ENCODE peak calls at places on chromosomes 7 and 10, in six cellular contexts. One of them, this sample, is unnamed.

GRCh38 chr10:72320676-72321247 is 34.0 kb downstream of the DNAJB12 start:
- DNase-seq in psoas muscle: peak
- DNase-seq in GM06990: peak
- DNase-seq in neural progenitor cell: peak
- DNase-seq in GM13976: peak
- DNase-seq in WTC11: peak
- DNase-seq in this sample: peak

GRCh38 chr10:129542589-129542988 is 75.5 kb downstream of the MGMT start:
- DNase-seq in psoas muscle: no peak
- DNase-seq in GM06990: no peak
- DNase-seq in neural progenitor cell: no peak
- DNase-seq in GM13976: no peak
- DNase-seq in WTC11: no peak
- DNase-seq in this sample: no peak

GRCh38 chr10:86648706-86649426 is 5.5 kb upstream of the OPN4 start:
- DNase-seq in psoas muscle: peak
- DNase-seq in GM06990: no peak
- DNase-seq in neural progenitor cell: no peak
- DNase-seq in GM13976: no peak
- DNase-seq in WTC11: no peak
- DNase-seq in this sample: no peak

GRCh38 chr7:105652359-105652993 is 71.2 kb upstream of the EFCAB10 start:
- DNase-seq in psoas muscle: peak
- DNase-seq in GM06990: peak
- DNase-seq in neural progenitor cell: peak
- DNase-seq in GM13976: peak
- DNase-seq in WTC11: peak
- DNase-seq in this sample: peak

GRCh38 chr10:70534281-70534680 is 55.7 kb downstream of the PALD1 start:
- DNase-seq in psoas muscle: no peak
- DNase-seq in GM06990: no peak
- DNase-seq in neural progenitor cell: no peak
- DNase-seq in GM13976: no peak
- DNase-seq in WTC11: no peak
- DNase-seq in this sample: no peak

GRCh38 chr10:26483554-26483953 is 45.4 kb downstream of the APBB1IP start:
- DNase-seq in psoas muscle: no peak
- DNase-seq in GM06990: no peak
- DNase-seq in neural progenitor cell: no peak
- DNase-seq in GM13976: no peak
- DNase-seq in WTC11: no peak
- DNase-seq in this sample: no peak

GRCh38 chr10:78218833-78219490 is 185.3 kb downstream of the RPS24 start:
- DNase-seq in psoas muscle: no peak
- DNase-seq in GM06990: no peak
- DNase-seq in neural progenitor cell: no peak
- DNase-seq in GM13976: no peak
- DNase-seq in WTC11: no peak
- DNase-seq in this sample: no peak

GRCh38 chr10:32501906-32502305 is 56.0 kb downstream of the CCDC7 start:
- DNase-seq in psoas muscle: no peak
- DNase-seq in GM06990: no peak
- DNase-seq in neural progenitor cell: no peak
- DNase-seq in GM13976: no peak
- DNase-seq in WTC11: peak
- DNase-seq in this sample: no peak

GRCh38 chr7:139360948-139361307 is 1.2 kb downstream of the LUC7L2 start:
- DNase-seq in psoas muscle: no peak
- DNase-seq in GM06990: no peak
- DNase-seq in neural progenitor cell: no peak
- DNase-seq in GM13976: no peak
- DNase-seq in WTC11: no peak
- DNase-seq in this sample: no peak

GRCh38 chr10:128623776-128624175 is 497.6 kb upstream of the MKI67 start:
- DNase-seq in psoas muscle: no peak
- DNase-seq in GM06990: no peak
- DNase-seq in neural progenitor cell: peak
- DNase-seq in GM13976: no peak
- DNase-seq in WTC11: no peak
- DNase-seq in this sample: no peak

GRCh38 chr10:44935201-44935960 is 24.2 kb upstream of the RASSF4 start:
- DNase-seq in psoas muscle: peak
- DNase-seq in GM06990: no peak
- DNase-seq in neural progenitor cell: no peak
- DNase-seq in GM13976: no peak
- DNase-seq in WTC11: no peak
- DNase-seq in this sample: no peak

GRCh38 chr10:98062424-98062823 is 32.0 kb upstream of the CRTAC1 start:
- DNase-seq in psoas muscle: no peak
- DNase-seq in GM06990: no peak
- DNase-seq in neural progenitor cell: no peak
- DNase-seq in GM13976: no peak
- DNase-seq in WTC11: no peak
- DNase-seq in this sample: no peak

GRCh38 chr10:35928017-35928619 is 286.0 kb upstream of the FZD8 start:
- DNase-seq in psoas muscle: no peak
- DNase-seq in GM06990: no peak
- DNase-seq in neural progenitor cell: no peak
- DNase-seq in GM13976: no peak
- DNase-seq in WTC11: no peak
- DNase-seq in this sample: no peak

GRCh38 chr7:135213831-135214230 is 2.5 kb upstream of the WDR91 start:
- DNase-seq in psoas muscle: no peak
- DNase-seq in GM06990: no peak
- DNase-seq in neural progenitor cell: no peak
- DNase-seq in GM13976: no peak
- DNase-seq in WTC11: no peak
- DNase-seq in this sample: no peak

GRCh38 chr7:105654994-105655900 is 74.0 kb upstream of the EFCAB10 start:
- DNase-seq in psoas muscle: no peak
- DNase-seq in GM06990: no peak
- DNase-seq in neural progenitor cell: peak
- DNase-seq in GM13976: no peak
- DNase-seq in WTC11: peak
- DNase-seq in this sample: no peak

GRCh38 chr10:128274938-128275337 is 148.7 kb upstream of the MKI67 start:
- DNase-seq in psoas muscle: peak
- DNase-seq in GM06990: no peak
- DNase-seq in neural progenitor cell: no peak
- DNase-seq in GM13976: no peak
- DNase-seq in WTC11: no peak
- DNase-seq in this sample: peak

GRCh38 chr10:68271104-68271882 is 39.4 kb upstream of the ATOH7 start:
- DNase-seq in psoas muscle: no peak
- DNase-seq in GM06990: no peak
- DNase-seq in neural progenitor cell: peak
- DNase-seq in GM13976: no peak
- DNase-seq in WTC11: no peak
- DNase-seq in this sample: no peak

GRCh38 chr7:136870799-136871487 is 2.5 kb downstream of the CHRM2 start:
- DNase-seq in psoas muscle: peak
- DNase-seq in GM06990: peak
- DNase-seq in neural progenitor cell: peak
- DNase-seq in GM13976: no peak
- DNase-seq in WTC11: peak
- DNase-seq in this sample: no peak

GRCh38 chr10:116760919-116761318 is 18.6 kb upstream of the HSPA12A start:
- DNase-seq in psoas muscle: no peak
- DNase-seq in GM06990: no peak
- DNase-seq in neural progenitor cell: no peak
- DNase-seq in GM13976: no peak
- DNase-seq in WTC11: no peak
- DNase-seq in this sample: no peak

GRCh38 chr10:44860811-44861751 is 50.1 kb upstream of the TMEM72 start:
- DNase-seq in psoas muscle: peak
- DNase-seq in GM06990: no peak
- DNase-seq in neural progenitor cell: no peak
- DNase-seq in GM13976: no peak
- DNase-seq in WTC11: no peak
- DNase-seq in this sample: no peak

GRCh38 chr7:141550694-141551079 is 523 bp upstream of the AGK start:
- DNase-seq in psoas muscle: no peak
- DNase-seq in GM06990: no peak
- DNase-seq in neural progenitor cell: peak
- DNase-seq in GM13976: peak
- DNase-seq in WTC11: peak
- DNase-seq in this sample: peak

GRCh38 chr10:61882621-61883375 is 18.7 kb upstream of the ARID5B start:
- DNase-seq in psoas muscle: no peak
- DNase-seq in GM06990: no peak
- DNase-seq in neural progenitor cell: no peak
- DNase-seq in GM13976: no peak
- DNase-seq in WTC11: no peak
- DNase-seq in this sample: peak

GRCh38 chr10:73853196-73853595 is 21.2 kb downstream of the CAMK2G start:
- DNase-seq in psoas muscle: no peak
- DNase-seq in GM06990: no peak
- DNase-seq in neural progenitor cell: no peak
- DNase-seq in GM13976: no peak
- DNase-seq in WTC11: no peak
- DNase-seq in this sample: no peak

DNA sequence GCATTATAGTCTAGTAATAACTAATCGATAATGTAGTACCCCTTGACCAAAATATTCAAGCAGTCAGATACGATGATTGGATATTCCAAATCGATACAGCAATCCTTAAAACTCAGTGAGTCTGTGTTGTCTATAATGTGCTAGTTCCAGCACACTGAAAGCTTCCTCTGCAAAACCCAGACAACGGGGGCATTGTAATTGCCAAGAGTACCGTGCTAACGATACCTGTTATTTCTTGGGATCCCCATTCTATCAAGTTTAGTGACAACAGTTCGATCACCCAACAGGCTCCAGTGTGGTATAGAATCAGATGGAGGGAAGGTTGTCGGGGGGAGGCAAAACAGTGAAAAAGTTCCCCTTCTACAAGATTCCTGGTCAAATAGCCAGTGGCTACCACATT is 865 bp downstream of the ZNF438 start:
- DNase-seq in psoas muscle: no peak
- DNase-seq in GM06990: no peak
- DNase-seq in neural progenitor cell: peak
- DNase-seq in GM13976: no peak
- DNase-seq in WTC11: no peak
- DNase-seq in this sample: no peak
- TF ChIP-seq CTCF in psoas muscle: no peak
- TF ChIP-seq CTCF in GM06990: no peak
- TF ChIP-seq CTCF in neural progenitor cell: no peak
- TF ChIP-seq CTCF in GM13976: no peak
- TF ChIP-seq CTCF in WTC11: no peak
- TF ChIP-seq CTCF in this sample: no peak

DNA sequence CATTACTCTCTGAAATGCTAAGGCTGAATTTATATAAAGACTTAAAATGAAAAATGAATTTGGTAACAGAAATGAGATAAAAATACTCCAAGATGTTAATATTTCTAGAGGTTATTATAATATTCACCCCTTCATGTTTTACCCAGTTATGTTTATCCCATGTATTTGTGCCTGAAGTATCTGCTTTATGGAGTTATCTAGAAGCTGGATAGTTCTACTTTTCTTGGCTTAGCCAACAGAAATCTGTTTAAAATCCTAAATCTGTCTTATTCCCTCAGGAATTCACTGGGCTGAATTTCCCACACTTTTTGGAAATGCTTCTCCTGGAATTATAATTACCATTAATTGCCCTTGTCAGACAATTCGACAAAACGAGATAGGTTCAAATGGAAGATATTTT is 201.6 kb downstream of the THSD7A start:
- DNase-seq in psoas muscle: no peak
- DNase-seq in GM06990: no peak
- DNase-seq in neural progenitor cell: no peak
- DNase-seq in GM13976: no peak
- DNase-seq in WTC11: no peak
- DNase-seq in this sample: no peak
- TF ChIP-seq CTCF in psoas muscle: no peak
- TF ChIP-seq CTCF in GM06990: no peak
- TF ChIP-seq CTCF in neural progenitor cell: no peak
- TF ChIP-seq CTCF in GM13976: no peak
- TF ChIP-seq CTCF in WTC11: no peak
- TF ChIP-seq CTCF in this sample: no peak

DNA sequence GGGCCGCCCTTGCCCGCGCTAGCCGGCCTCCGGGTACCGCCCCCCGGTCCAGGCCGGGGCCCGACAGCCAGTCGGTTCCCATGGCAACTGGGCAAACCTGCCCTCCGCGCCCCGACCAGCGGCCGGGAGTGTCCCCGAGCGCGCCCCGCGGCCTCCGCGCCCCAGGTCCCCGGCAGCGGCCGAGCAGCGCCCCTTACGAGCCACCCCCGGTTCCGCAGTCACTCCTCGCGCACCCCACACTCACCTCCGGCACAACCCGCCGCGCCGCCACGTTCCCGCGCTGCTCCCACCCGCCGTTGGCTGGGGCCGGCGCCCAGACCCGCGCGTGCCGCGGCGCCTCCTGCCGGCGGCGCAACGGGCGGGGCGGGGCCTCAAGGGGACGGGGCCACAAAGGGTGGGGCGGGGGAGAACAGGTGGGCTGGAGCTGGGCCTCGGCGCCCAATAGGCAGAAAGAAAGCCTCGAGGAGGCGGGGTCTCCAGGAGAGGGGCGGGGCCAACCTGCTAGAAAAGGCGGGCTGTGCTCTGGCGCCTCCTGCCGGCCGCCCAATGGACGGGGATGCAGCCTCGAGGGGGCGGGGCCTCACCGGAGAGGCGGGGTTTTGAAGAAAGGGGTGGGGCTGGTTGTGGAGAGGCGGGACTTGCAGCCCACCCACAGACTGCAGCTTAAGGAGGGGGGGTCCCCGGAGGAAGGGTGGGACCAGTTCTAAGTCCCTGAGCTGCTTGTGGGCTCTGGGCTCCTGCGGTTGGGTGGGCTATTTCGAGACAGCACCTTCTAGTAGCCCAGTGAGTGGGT is at the start of gene RADIL:
- DNase-seq in psoas muscle: peak
- DNase-seq in GM06990: peak
- DNase-seq in neural progenitor cell: peak
- DNase-seq in GM13976: peak
- DNase-seq in WTC11: peak
- DNase-seq in this sample: peak
- TF ChIP-seq CTCF in psoas muscle: peak
- TF ChIP-seq CTCF in GM06990: peak
- TF ChIP-seq CTCF in neural progenitor cell: peak
- TF ChIP-seq CTCF in GM13976: peak
- TF ChIP-seq CTCF in WTC11: peak
- TF ChIP-seq CTCF in this sample: peak

DNA sequence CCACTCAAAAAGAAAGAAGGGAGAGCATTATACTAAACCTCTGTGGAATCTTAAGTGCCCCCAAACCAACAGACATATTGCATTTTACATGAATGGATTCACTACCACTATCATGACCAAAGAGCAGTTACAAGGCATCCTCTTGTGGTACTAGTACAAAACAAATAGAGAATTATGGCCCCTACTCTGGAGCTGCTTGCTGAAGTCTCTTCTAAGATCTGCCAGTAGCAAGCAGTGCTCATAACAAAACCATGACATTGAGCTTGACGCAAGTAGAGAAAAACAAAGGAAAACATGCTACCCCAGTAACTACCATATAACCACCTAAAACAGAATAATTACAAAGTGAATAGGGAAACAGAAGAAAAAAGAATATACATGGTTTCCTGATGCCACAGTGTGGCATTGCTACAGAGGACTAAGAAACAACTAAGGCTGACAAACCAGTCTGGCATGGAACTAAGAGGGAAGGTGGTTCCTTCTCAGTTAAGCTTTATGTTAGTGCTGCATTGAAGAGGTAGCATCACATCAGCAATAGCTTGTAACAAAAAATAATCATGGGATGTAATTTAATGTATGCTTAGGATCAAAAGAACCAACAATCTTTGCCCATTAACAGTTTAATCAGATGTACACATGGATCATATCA is 150.2 kb upstream of the AGR3 start:
- DNase-seq in psoas muscle: no peak
- DNase-seq in GM06990: no peak
- DNase-seq in neural progenitor cell: no peak
- DNase-seq in GM13976: no peak
- DNase-seq in WTC11: no peak
- DNase-seq in this sample: no peak
- TF ChIP-seq CTCF in psoas muscle: no peak
- TF ChIP-seq CTCF in GM06990: no peak
- TF ChIP-seq CTCF in neural progenitor cell: no peak
- TF ChIP-seq CTCF in GM13976: no peak
- TF ChIP-seq CTCF in WTC11: no peak
- TF ChIP-seq CTCF in this sample: no peak